ENCODE peak calls at places on chromosomes 1 and 21, in nine cellular contexts. One of them, this sample, is unnamed.

GRCh38 chr1:119702384-119702783 is 9.3 kb upstream of the PHGDH start:
- DNase-seq in NCI-H1092 treated with DMSO at 0.1 percent for 48 hours: no peak
- DNase-seq in HuH-7: no peak
- DNase-seq in activated T-helper 1 cell treated with Interleukin-2 at 50 U/mL for 16 hours: no peak
- DNase-seq in HT1080: peak
- DNase-seq in NB4: peak
- DNase-seq in mucosa of gallbladder: no peak
- DNase-seq in fibroblast of villous mesenchyme: peak
- DNase-seq in AG20443: peak
- DNase-seq in this sample: no peak

GRCh38 chr21:46211376-46211775 is 17.2 kb downstream of the LSS start:
- DNase-seq in NCI-H1092 treated with DMSO at 0.1 percent for 48 hours: no peak
- DNase-seq in HuH-7: no peak
- DNase-seq in activated T-helper 1 cell treated with Interleukin-2 at 50 U/mL for 16 hours: no peak
- DNase-seq in HT1080: no peak
- DNase-seq in NB4: no peak
- DNase-seq in mucosa of gallbladder: no peak
- DNase-seq in fibroblast of villous mesenchyme: no peak
- DNase-seq in AG20443: no peak
- DNase-seq in this sample: no peak

GRCh38 chr1:42430286-42430685 is 25.5 kb downstream of the ZMYND12 start:
- DNase-seq in NCI-H1092 treated with DMSO at 0.1 percent for 48 hours: no peak
- DNase-seq in HuH-7: no peak
- DNase-seq in activated T-helper 1 cell treated with Interleukin-2 at 50 U/mL for 16 hours: no peak
- DNase-seq in HT1080: no peak
- DNase-seq in NB4: no peak
- DNase-seq in mucosa of gallbladder: no peak
- DNase-seq in fibroblast of villous mesenchyme: no peak
- DNase-seq in AG20443: no peak
- DNase-seq in this sample: no peak

GRCh38 chr1:226436855-226437491 is 29.1 kb upstream of the PARP1 start:
- DNase-seq in NCI-H1092 treated with DMSO at 0.1 percent for 48 hours: peak
- DNase-seq in HuH-7: no peak
- DNase-seq in activated T-helper 1 cell treated with Interleukin-2 at 50 U/mL for 16 hours: no peak
- DNase-seq in HT1080: no peak
- DNase-seq in NB4: no peak
- DNase-seq in mucosa of gallbladder: no peak
- DNase-seq in fibroblast of villous mesenchyme: no peak
- DNase-seq in AG20443: no peak
- DNase-seq in this sample: no peak

GRCh38 chr1:37930246-37931142 is 16.4 kb downstream of the INPP5B start:
- DNase-seq in NCI-H1092 treated with DMSO at 0.1 percent for 48 hours: no peak
- DNase-seq in HuH-7: no peak
- DNase-seq in activated T-helper 1 cell treated with Interleukin-2 at 50 U/mL for 16 hours: no peak
- DNase-seq in HT1080: no peak
- DNase-seq in NB4: peak
- DNase-seq in mucosa of gallbladder: no peak
- DNase-seq in fibroblast of villous mesenchyme: peak
- DNase-seq in AG20443: no peak
- DNase-seq in this sample: no peak

GRCh38 chr21:38879912-38880577 is 74.3 kb downstream of the ETS2 start:
- DNase-seq in NCI-H1092 treated with DMSO at 0.1 percent for 48 hours: no peak
- DNase-seq in HuH-7: no peak
- DNase-seq in activated T-helper 1 cell treated with Interleukin-2 at 50 U/mL for 16 hours: no peak
- DNase-seq in HT1080: no peak
- DNase-seq in NB4: no peak
- DNase-seq in mucosa of gallbladder: no peak
- DNase-seq in fibroblast of villous mesenchyme: peak
- DNase-seq in AG20443: no peak
- DNase-seq in this sample: no peak

GRCh38 chr1:229862017-229862774 is 204.8 kb upstream of the GALNT2 start:
- DNase-seq in NCI-H1092 treated with DMSO at 0.1 percent for 48 hours: no peak
- DNase-seq in HuH-7: no peak
- DNase-seq in activated T-helper 1 cell treated with Interleukin-2 at 50 U/mL for 16 hours: no peak
- DNase-seq in HT1080: peak
- DNase-seq in NB4: no peak
- DNase-seq in mucosa of gallbladder: peak
- DNase-seq in fibroblast of villous mesenchyme: peak
- DNase-seq in AG20443: no peak
- DNase-seq in this sample: no peak

GRCh38 chr21:35239811-35240219 is 190.7 kb upstream of the RUNX1 start:
- DNase-seq in NCI-H1092 treated with DMSO at 0.1 percent for 48 hours: peak
- DNase-seq in HuH-7: no peak
- DNase-seq in activated T-helper 1 cell treated with Interleukin-2 at 50 U/mL for 16 hours: no peak
- DNase-seq in HT1080: no peak
- DNase-seq in NB4: peak
- DNase-seq in mucosa of gallbladder: no peak
- DNase-seq in fibroblast of villous mesenchyme: no peak
- DNase-seq in AG20443: no peak
- DNase-seq in this sample: no peak

GRCh38 chr21:45011911-45012660 is 62.3 kb upstream of the ADARB1 start:
- DNase-seq in NCI-H1092 treated with DMSO at 0.1 percent for 48 hours: no peak
- DNase-seq in HuH-7: peak
- DNase-seq in activated T-helper 1 cell treated with Interleukin-2 at 50 U/mL for 16 hours: no peak
- DNase-seq in HT1080: peak
- DNase-seq in NB4: no peak
- DNase-seq in mucosa of gallbladder: no peak
- DNase-seq in fibroblast of villous mesenchyme: peak
- DNase-seq in AG20443: peak
- DNase-seq in this sample: no peak

GRCh38 chr1:192386051-192386650 is 69.4 kb downstream of the RGS21 start:
- DNase-seq in NCI-H1092 treated with DMSO at 0.1 percent for 48 hours: no peak
- DNase-seq in HuH-7: no peak
- DNase-seq in activated T-helper 1 cell treated with Interleukin-2 at 50 U/mL for 16 hours: no peak
- DNase-seq in HT1080: no peak
- DNase-seq in NB4: no peak
- DNase-seq in mucosa of gallbladder: no peak
- DNase-seq in fibroblast of villous mesenchyme: no peak
- DNase-seq in AG20443: no peak
- DNase-seq in this sample: no peak

GRCh38 chr1:91712981-91713841 is 172.7 kb downstream of the TGFBR3 start:
- DNase-seq in NCI-H1092 treated with DMSO at 0.1 percent for 48 hours: no peak
- DNase-seq in HuH-7: no peak
- DNase-seq in activated T-helper 1 cell treated with Interleukin-2 at 50 U/mL for 16 hours: no peak
- DNase-seq in HT1080: no peak
- DNase-seq in NB4: peak
- DNase-seq in mucosa of gallbladder: peak
- DNase-seq in fibroblast of villous mesenchyme: peak
- DNase-seq in AG20443: peak
- DNase-seq in this sample: no peak

GRCh38 chr1:49552101-49552500 is 471.7 kb downstream of the AGBL4 start:
- DNase-seq in NCI-H1092 treated with DMSO at 0.1 percent for 48 hours: no peak
- DNase-seq in HuH-7: no peak
- DNase-seq in activated T-helper 1 cell treated with Interleukin-2 at 50 U/mL for 16 hours: no peak
- DNase-seq in HT1080: no peak
- DNase-seq in NB4: no peak
- DNase-seq in mucosa of gallbladder: no peak
- DNase-seq in fibroblast of villous mesenchyme: no peak
- DNase-seq in AG20443: no peak
- DNase-seq in this sample: no peak

GRCh38 chr1:30162565-30162964 is 560.8 kb downstream of the MATN1 start:
- DNase-seq in NCI-H1092 treated with DMSO at 0.1 percent for 48 hours: no peak
- DNase-seq in HuH-7: no peak
- DNase-seq in activated T-helper 1 cell treated with Interleukin-2 at 50 U/mL for 16 hours: no peak
- DNase-seq in HT1080: no peak
- DNase-seq in NB4: no peak
- DNase-seq in mucosa of gallbladder: no peak
- DNase-seq in fibroblast of villous mesenchyme: no peak
- DNase-seq in AG20443: no peak
- DNase-seq in this sample: no peak

GRCh38 chr1:205317311-205317917 is 4.1 kb downstream of the NUAK2 start:
- DNase-seq in NCI-H1092 treated with DMSO at 0.1 percent for 48 hours: peak
- DNase-seq in HuH-7: no peak
- DNase-seq in activated T-helper 1 cell treated with Interleukin-2 at 50 U/mL for 16 hours: no peak
- DNase-seq in HT1080: peak
- DNase-seq in NB4: no peak
- DNase-seq in mucosa of gallbladder: peak
- DNase-seq in fibroblast of villous mesenchyme: no peak
- DNase-seq in AG20443: no peak
- DNase-seq in this sample: no peak

GRCh38 chr1:27451346-27451745 is 38.6 kb downstream of the WASF2 start:
- DNase-seq in NCI-H1092 treated with DMSO at 0.1 percent for 48 hours: no peak
- DNase-seq in HuH-7: no peak
- DNase-seq in activated T-helper 1 cell treated with Interleukin-2 at 50 U/mL for 16 hours: no peak
- DNase-seq in HT1080: no peak
- DNase-seq in NB4: no peak
- DNase-seq in mucosa of gallbladder: no peak
- DNase-seq in fibroblast of villous mesenchyme: no peak
- DNase-seq in AG20443: no peak
- DNase-seq in this sample: no peak

GRCh38 chr1:42765832-42766722 is 751 bp downstream of the P3H1 start:
- DNase-seq in NCI-H1092 treated with DMSO at 0.1 percent for 48 hours: peak
- DNase-seq in HuH-7: peak
- DNase-seq in activated T-helper 1 cell treated with Interleukin-2 at 50 U/mL for 16 hours: no peak
- DNase-seq in HT1080: peak
- DNase-seq in NB4: peak
- DNase-seq in mucosa of gallbladder: peak
- DNase-seq in fibroblast of villous mesenchyme: peak
- DNase-seq in AG20443: peak
- DNase-seq in this sample: no peak

GRCh38 chr1:236575523-236575922 is 28.8 kb downstream of the HEATR1 start:
- DNase-seq in NCI-H1092 treated with DMSO at 0.1 percent for 48 hours: no peak
- DNase-seq in HuH-7: no peak
- DNase-seq in activated T-helper 1 cell treated with Interleukin-2 at 50 U/mL for 16 hours: no peak
- DNase-seq in HT1080: no peak
- DNase-seq in NB4: no peak
- DNase-seq in mucosa of gallbladder: no peak
- DNase-seq in fibroblast of villous mesenchyme: peak
- DNase-seq in AG20443: peak
- DNase-seq in this sample: no peak

GRCh38 chr1:1550087-1550486 is 9.7 kb upstream of the TMEM240 start:
- DNase-seq in NCI-H1092 treated with DMSO at 0.1 percent for 48 hours: no peak
- DNase-seq in HuH-7: no peak
- DNase-seq in activated T-helper 1 cell treated with Interleukin-2 at 50 U/mL for 16 hours: no peak
- DNase-seq in HT1080: no peak
- DNase-seq in NB4: no peak
- DNase-seq in mucosa of gallbladder: no peak
- DNase-seq in fibroblast of villous mesenchyme: no peak
- DNase-seq in AG20443: no peak
- DNase-seq in this sample: no peak

GRCh38 chr21:18840239-18840638 is 436.7 kb upstream of the TMPRSS15 start:
- DNase-seq in NCI-H1092 treated with DMSO at 0.1 percent for 48 hours: no peak
- DNase-seq in HuH-7: no peak
- DNase-seq in activated T-helper 1 cell treated with Interleukin-2 at 50 U/mL for 16 hours: no peak
- DNase-seq in HT1080: peak
- DNase-seq in NB4: peak
- DNase-seq in mucosa of gallbladder: no peak
- DNase-seq in fibroblast of villous mesenchyme: peak
- DNase-seq in AG20443: no peak
- DNase-seq in this sample: no peak

GRCh38 chr1:177914603-177915002 is 55.3 kb downstream of the SEC16B start:
- DNase-seq in NCI-H1092 treated with DMSO at 0.1 percent for 48 hours: no peak
- DNase-seq in HuH-7: no peak
- DNase-seq in activated T-helper 1 cell treated with Interleukin-2 at 50 U/mL for 16 hours: no peak
- DNase-seq in HT1080: peak
- DNase-seq in NB4: no peak
- DNase-seq in mucosa of gallbladder: no peak
- DNase-seq in fibroblast of villous mesenchyme: no peak
- DNase-seq in AG20443: no peak
- DNase-seq in this sample: no peak

GRCh38 chr1:159829822-159830455 is 3.3 kb downstream of the SLAMF8 start:
- DNase-seq in NCI-H1092 treated with DMSO at 0.1 percent for 48 hours: no peak
- DNase-seq in HuH-7: no peak
- DNase-seq in activated T-helper 1 cell treated with Interleukin-2 at 50 U/mL for 16 hours: no peak
- DNase-seq in HT1080: peak
- DNase-seq in NB4: no peak
- DNase-seq in mucosa of gallbladder: no peak
- DNase-seq in fibroblast of villous mesenchyme: peak
- DNase-seq in AG20443: peak
- DNase-seq in this sample: no peak

GRCh38 chr1:115204529-115204928 is 115.2 kb upstream of the TSPAN2 start:
- DNase-seq in NCI-H1092 treated with DMSO at 0.1 percent for 48 hours: no peak
- DNase-seq in HuH-7: no peak
- DNase-seq in activated T-helper 1 cell treated with Interleukin-2 at 50 U/mL for 16 hours: no peak
- DNase-seq in HT1080: no peak
- DNase-seq in NB4: no peak
- DNase-seq in mucosa of gallbladder: no peak
- DNase-seq in fibroblast of villous mesenchyme: peak
- DNase-seq in AG20443: no peak
- DNase-seq in this sample: no peak

GRCh38 chr21:28294046-28294445 is 698.6 kb downstream of the LTN1 start:
- DNase-seq in NCI-H1092 treated with DMSO at 0.1 percent for 48 hours: no peak
- DNase-seq in HuH-7: no peak
- DNase-seq in activated T-helper 1 cell treated with Interleukin-2 at 50 U/mL for 16 hours: no peak
- DNase-seq in HT1080: peak
- DNase-seq in NB4: no peak
- DNase-seq in mucosa of gallbladder: no peak
- DNase-seq in fibroblast of villous mesenchyme: peak
- DNase-seq in AG20443: peak
- DNase-seq in this sample: no peak

GRCh38 chr1:150273310-150273709 is 720 bp downstream of the C1orf54 start:
- DNase-seq in NCI-H1092 treated with DMSO at 0.1 percent for 48 hours: no peak
- DNase-seq in HuH-7: no peak
- DNase-seq in activated T-helper 1 cell treated with Interleukin-2 at 50 U/mL for 16 hours: no peak
- DNase-seq in HT1080: peak
- DNase-seq in NB4: no peak
- DNase-seq in mucosa of gallbladder: no peak
- DNase-seq in fibroblast of villous mesenchyme: no peak
- DNase-seq in AG20443: no peak
- DNase-seq in this sample: no peak

GRCh38 chr1:30840904-30841598 is 67.5 kb downstream of the SDC3 start:
- DNase-seq in NCI-H1092 treated with DMSO at 0.1 percent for 48 hours: no peak
- DNase-seq in HuH-7: no peak
- DNase-seq in activated T-helper 1 cell treated with Interleukin-2 at 50 U/mL for 16 hours: no peak
- DNase-seq in HT1080: no peak
- DNase-seq in NB4: peak
- DNase-seq in mucosa of gallbladder: peak
- DNase-seq in fibroblast of villous mesenchyme: no peak
- DNase-seq in AG20443: no peak
- DNase-seq in this sample: no peak

GRCh38 chr1:93607814-93608187 is 73.8 kb downstream of the BCAR3 start:
- DNase-seq in NCI-H1092 treated with DMSO at 0.1 percent for 48 hours: no peak
- DNase-seq in HuH-7: no peak
- DNase-seq in activated T-helper 1 cell treated with Interleukin-2 at 50 U/mL for 16 hours: no peak
- DNase-seq in HT1080: peak
- DNase-seq in NB4: no peak
- DNase-seq in mucosa of gallbladder: no peak
- DNase-seq in fibroblast of villous mesenchyme: no peak
- DNase-seq in AG20443: no peak
- DNase-seq in this sample: no peak

GRCh38 chr1:59185163-59185855 is 111.6 kb upstream of the FGGY start:
- DNase-seq in NCI-H1092 treated with DMSO at 0.1 percent for 48 hours: no peak
- DNase-seq in HuH-7: no peak
- DNase-seq in activated T-helper 1 cell treated with Interleukin-2 at 50 U/mL for 16 hours: no peak
- DNase-seq in HT1080: no peak
- DNase-seq in NB4: no peak
- DNase-seq in mucosa of gallbladder: no peak
- DNase-seq in fibroblast of villous mesenchyme: no peak
- DNase-seq in AG20443: no peak
- DNase-seq in this sample: no peak

GRCh38 chr1:156515956-156516355 is 15.4 kb upstream of the MEF2D start:
- DNase-seq in NCI-H1092 treated with DMSO at 0.1 percent for 48 hours: no peak
- DNase-seq in HuH-7: no peak
- DNase-seq in activated T-helper 1 cell treated with Interleukin-2 at 50 U/mL for 16 hours: no peak
- DNase-seq in HT1080: no peak
- DNase-seq in NB4: no peak
- DNase-seq in mucosa of gallbladder: no peak
- DNase-seq in fibroblast of villous mesenchyme: no peak
- DNase-seq in AG20443: no peak
- DNase-seq in this sample: no peak

GRCh38 chr1:93805027-93805426 is 74.0 kb downstream of the DNTTIP2 start:
- DNase-seq in NCI-H1092 treated with DMSO at 0.1 percent for 48 hours: no peak
- DNase-seq in HuH-7: no peak
- DNase-seq in activated T-helper 1 cell treated with Interleukin-2 at 50 U/mL for 16 hours: no peak
- DNase-seq in HT1080: no peak
- DNase-seq in NB4: no peak
- DNase-seq in mucosa of gallbladder: no peak
- DNase-seq in fibroblast of villous mesenchyme: peak
- DNase-seq in AG20443: peak
- DNase-seq in this sample: no peak

GRCh38 chr1:244969355-244970235 is 105.3 kb upstream of the HNRNPU start:
- DNase-seq in NCI-H1092 treated with DMSO at 0.1 percent for 48 hours: peak
- DNase-seq in HuH-7: peak
- DNase-seq in activated T-helper 1 cell treated with Interleukin-2 at 50 U/mL for 16 hours: peak
- DNase-seq in HT1080: peak
- DNase-seq in NB4: peak
- DNase-seq in mucosa of gallbladder: peak
- DNase-seq in fibroblast of villous mesenchyme: peak
- DNase-seq in AG20443: peak
- DNase-seq in this sample: peak

GRCh38 chr1:6183520-6183989 is 3.4 kb upstream of the CHD5 start:
- DNase-seq in NCI-H1092 treated with DMSO at 0.1 percent for 48 hours: no peak
- DNase-seq in HuH-7: no peak
- DNase-seq in activated T-helper 1 cell treated with Interleukin-2 at 50 U/mL for 16 hours: no peak
- DNase-seq in HT1080: peak
- DNase-seq in NB4: peak
- DNase-seq in mucosa of gallbladder: no peak
- DNase-seq in fibroblast of villous mesenchyme: no peak
- DNase-seq in AG20443: peak
- DNase-seq in this sample: no peak